ENCODE peak calls at places on chromosomes 12 and 14, in six cellular contexts. One of them, this sample, is unnamed.

GRCh38 chr12:59113831-59114273 is 193.5 kb upstream of the LRIG3 start:
- DNase-seq in progenitor cell of endocrine pancreas: peak; percentile 73
- DNase-seq in NCI-H1417: peak; percentile 88
- DNase-seq in anterior cingulate cortex: peak; percentile 64
- DNase-seq in astrocyte of the cerebellum: peak; percentile 75
- DNase-seq in Karpas-422: peak; percentile 92
- DNase-seq in this sample: peak; percentile 94

GRCh38 chr12:47236109-47236714 is 156.5 kb upstream of the AMIGO2 start:
- DNase-seq in progenitor cell of endocrine pancreas: no peak
- DNase-seq in NCI-H1417: no peak
- DNase-seq in anterior cingulate cortex: no peak
- DNase-seq in astrocyte of the cerebellum: peak; percentile 53
- DNase-seq in Karpas-422: no peak
- DNase-seq in this sample: no peak

GRCh38 chr12:806116-806805 is 53.9 kb downstream of the WNK1 start:
- DNase-seq in progenitor cell of endocrine pancreas: no peak
- DNase-seq in NCI-H1417: no peak
- DNase-seq in anterior cingulate cortex: no peak
- DNase-seq in astrocyte of the cerebellum: no peak
- DNase-seq in Karpas-422: no peak
- DNase-seq in this sample: no peak

GRCh38 chr12:118033902-118034301 is 17.4 kb downstream of the RFC5 start:
- DNase-seq in progenitor cell of endocrine pancreas: no peak
- DNase-seq in NCI-H1417: no peak
- DNase-seq in anterior cingulate cortex: no peak
- DNase-seq in astrocyte of the cerebellum: no peak
- DNase-seq in Karpas-422: no peak
- DNase-seq in this sample: no peak

GRCh38 chr14:105045710-105046326 is 19.4 kb downstream of the GPR132 start:
- DNase-seq in progenitor cell of endocrine pancreas: peak; percentile 94
- DNase-seq in NCI-H1417: peak; percentile 92
- DNase-seq in anterior cingulate cortex: peak; percentile 69
- DNase-seq in astrocyte of the cerebellum: peak; percentile 55
- DNase-seq in Karpas-422: peak; percentile 98
- DNase-seq in this sample: peak; percentile 88

GRCh38 chr14:91745329-91745728 is 13.4 kb upstream of the CATSPERB start:
- DNase-seq in progenitor cell of endocrine pancreas: no peak
- DNase-seq in NCI-H1417: no peak
- DNase-seq in anterior cingulate cortex: no peak
- DNase-seq in astrocyte of the cerebellum: no peak
- DNase-seq in Karpas-422: no peak
- DNase-seq in this sample: peak; percentile 49

GRCh38 chr12:22101749-22102243 is 55.8 kb downstream of the CMAS start:
- DNase-seq in progenitor cell of endocrine pancreas: no peak
- DNase-seq in NCI-H1417: no peak
- DNase-seq in anterior cingulate cortex: no peak
- DNase-seq in astrocyte of the cerebellum: peak; percentile 95
- DNase-seq in Karpas-422: no peak
- DNase-seq in this sample: peak; percentile 22

GRCh38 chr14:75247286-75247922 is 31.2 kb upstream of the FOS start:
- DNase-seq in progenitor cell of endocrine pancreas: no peak
- DNase-seq in NCI-H1417: no peak
- DNase-seq in anterior cingulate cortex: no peak
- DNase-seq in astrocyte of the cerebellum: no peak
- DNase-seq in Karpas-422: no peak
- DNase-seq in this sample: no peak

GRCh38 chr12:32049956-32050355 is 56.7 kb upstream of the BICD1 start:
- DNase-seq in progenitor cell of endocrine pancreas: no peak
- DNase-seq in NCI-H1417: no peak
- DNase-seq in anterior cingulate cortex: no peak
- DNase-seq in astrocyte of the cerebellum: no peak
- DNase-seq in Karpas-422: no peak
- DNase-seq in this sample: peak; percentile 66

GRCh38 chr12:74337951-74338350 is 199.7 kb upstream of the ATXN7L3B start:
- DNase-seq in progenitor cell of endocrine pancreas: no peak
- DNase-seq in NCI-H1417: no peak
- DNase-seq in anterior cingulate cortex: no peak
- DNase-seq in astrocyte of the cerebellum: no peak
- DNase-seq in Karpas-422: no peak
- DNase-seq in this sample: peak; percentile 86

GRCh38 chr14:68958553-68958952 is 20.5 kb downstream of the ACTN1 start:
- DNase-seq in progenitor cell of endocrine pancreas: no peak
- DNase-seq in NCI-H1417: no peak
- DNase-seq in anterior cingulate cortex: no peak
- DNase-seq in astrocyte of the cerebellum: no peak
- DNase-seq in Karpas-422: no peak
- DNase-seq in this sample: no peak

GRCh38 chr12:88338486-88338885 is 196.4 kb downstream of the TMTC3 start:
- DNase-seq in progenitor cell of endocrine pancreas: no peak
- DNase-seq in NCI-H1417: no peak
- DNase-seq in anterior cingulate cortex: no peak
- DNase-seq in astrocyte of the cerebellum: no peak
- DNase-seq in Karpas-422: no peak
- DNase-seq in this sample: no peak

GRCh38 chr12:129202109-129202814 is 349.0 kb downstream of the GLT1D1 start:
- DNase-seq in progenitor cell of endocrine pancreas: no peak
- DNase-seq in NCI-H1417: no peak
- DNase-seq in anterior cingulate cortex: no peak
- DNase-seq in astrocyte of the cerebellum: no peak
- DNase-seq in Karpas-422: no peak
- DNase-seq in this sample: peak; percentile 20

GRCh38 chr14:33655421-33655820 is 295.5 kb downstream of the EGLN3 start:
- DNase-seq in progenitor cell of endocrine pancreas: no peak
- DNase-seq in NCI-H1417: no peak
- DNase-seq in anterior cingulate cortex: no peak
- DNase-seq in astrocyte of the cerebellum: no peak
- DNase-seq in Karpas-422: no peak
- DNase-seq in this sample: no peak

GRCh38 chr12:79597910-79598309 is 92.9 kb downstream of the PAWR start:
- DNase-seq in progenitor cell of endocrine pancreas: no peak
- DNase-seq in NCI-H1417: no peak
- DNase-seq in anterior cingulate cortex: no peak
- DNase-seq in astrocyte of the cerebellum: no peak
- DNase-seq in Karpas-422: no peak
- DNase-seq in this sample: no peak

GRCh38 chr12:9615420-9616135 is 7.9 kb upstream of the KLRB1 start:
- DNase-seq in progenitor cell of endocrine pancreas: no peak
- DNase-seq in NCI-H1417: no peak
- DNase-seq in anterior cingulate cortex: no peak
- DNase-seq in astrocyte of the cerebellum: no peak
- DNase-seq in Karpas-422: peak; percentile 52
- DNase-seq in this sample: no peak

GRCh38 chr14:88746042-88746441 is 46.7 kb downstream of the EML5 start:
- DNase-seq in progenitor cell of endocrine pancreas: no peak
- DNase-seq in NCI-H1417: no peak
- DNase-seq in anterior cingulate cortex: no peak
- DNase-seq in astrocyte of the cerebellum: peak; percentile 16
- DNase-seq in Karpas-422: no peak
- DNase-seq in this sample: no peak

GRCh38 chr12:107129315-107129930 is 36.1 kb upstream of the CRY1 start:
- DNase-seq in progenitor cell of endocrine pancreas: no peak
- DNase-seq in NCI-H1417: peak; percentile 62
- DNase-seq in anterior cingulate cortex: no peak
- DNase-seq in astrocyte of the cerebellum: no peak
- DNase-seq in Karpas-422: no peak
- DNase-seq in this sample: no peak

GRCh38 chr14:35213869-35214387 is 78.3 kb upstream of the PSMA6 start:
- DNase-seq in progenitor cell of endocrine pancreas: no peak
- DNase-seq in NCI-H1417: peak; percentile 31
- DNase-seq in anterior cingulate cortex: no peak
- DNase-seq in astrocyte of the cerebellum: no peak
- DNase-seq in Karpas-422: no peak
- DNase-seq in this sample: peak; percentile 75

GRCh38 chr14:28102814-28103213 is 663.8 kb upstream of the FOXG1 start:
- DNase-seq in progenitor cell of endocrine pancreas: no peak
- DNase-seq in NCI-H1417: no peak
- DNase-seq in anterior cingulate cortex: no peak
- DNase-seq in astrocyte of the cerebellum: no peak
- DNase-seq in Karpas-422: no peak
- DNase-seq in this sample: no peak

GRCh38 chr14:61568572-61569011 is 126.7 kb upstream of the HIF1A start:
- DNase-seq in progenitor cell of endocrine pancreas: peak; percentile 22
- DNase-seq in NCI-H1417: peak; percentile 82
- DNase-seq in anterior cingulate cortex: no peak
- DNase-seq in astrocyte of the cerebellum: no peak
- DNase-seq in Karpas-422: peak; percentile 87
- DNase-seq in this sample: peak; percentile 76

GRCh38 chr12:55932546-55932919 is 1.6 kb downstream of the DGKA start:
- DNase-seq in progenitor cell of endocrine pancreas: no peak
- DNase-seq in NCI-H1417: peak; percentile 48
- DNase-seq in anterior cingulate cortex: no peak
- DNase-seq in astrocyte of the cerebellum: no peak
- DNase-seq in Karpas-422: peak; percentile 87
- DNase-seq in this sample: peak; percentile 55

GRCh38 chr14:86787782-86788181 is 1205.2 kb downstream of the GALC start:
- DNase-seq in progenitor cell of endocrine pancreas: no peak
- DNase-seq in NCI-H1417: no peak
- DNase-seq in anterior cingulate cortex: no peak
- DNase-seq in astrocyte of the cerebellum: no peak
- DNase-seq in Karpas-422: no peak
- DNase-seq in this sample: peak; percentile 65

GRCh38 chr14:51479584-51480305 is 172.0 kb upstream of the FRMD6 start:
- DNase-seq in progenitor cell of endocrine pancreas: no peak
- DNase-seq in NCI-H1417: no peak
- DNase-seq in anterior cingulate cortex: no peak
- DNase-seq in astrocyte of the cerebellum: no peak
- DNase-seq in Karpas-422: no peak
- DNase-seq in this sample: peak; percentile 5

GRCh38 chr12:117047810-117048584 is 51.2 kb downstream of the TESC start:
- DNase-seq in progenitor cell of endocrine pancreas: no peak
- DNase-seq in NCI-H1417: no peak
- DNase-seq in anterior cingulate cortex: no peak
- DNase-seq in astrocyte of the cerebellum: no peak
- DNase-seq in Karpas-422: no peak
- DNase-seq in this sample: no peak

This sample was measured in DMS53.